ENCODE peak calls at places on chromosomes 1 and 21, in five cellular contexts. F is transverse colon, V is HCT116, Z is H1, X is stomach. W is an unnamed sample.

GRCh38 chr21:18153063-18153462 is 91.6 kb upstream of the CHODL start:
- DNase-seq in F (no peak), V (no peak), X (no peak), Z (no peak), W (no peak)

GRCh38 chr1:151934048-151934493 is 24.8 kb upstream of the THEM4 start:
- DNase-seq in Z (no peak), X (peak; percentile 40), V (no peak), F (peak; percentile 47), W (no peak)

GRCh38 chr21:22575165-22575584 is 1577.0 kb downstream of the NCAM2 start:
- DNase-seq in Z (peak; percentile 36), F (no peak), V (no peak), X (no peak), W (no peak)

GRCh38 chr1:66443793-66444192 is 90.2 kb upstream of the SGIP1 start:
- DNase-seq in X (no peak), Z (no peak), F (no peak), V (no peak), W (no peak)

GRCh38 chr1:9822490-9822889 is 1.3 kb downstream of the CLSTN1 start:
- DNase-seq in F (no peak), X (no peak), V (no peak), Z (no peak), W (no peak)

GRCh38 chr1:212987702-212988322 is 27.9 kb downstream of the ANGEL2 start:
- DNase-seq in Z (no peak), V (no peak), X (no peak), F (no peak), W (no peak)

GRCh38 chr1:67793562-67793961 is 39.7 kb downstream of the GNG12 start:
- DNase-seq in X (no peak), Z (no peak), F (no peak), V (no peak), W (no peak)

GRCh38 chr1:67612690-67613322 is 72.2 kb upstream of the GADD45A start:
- DNase-seq in V (no peak), Z (no peak), F (no peak), X (no peak), W (no peak)

GRCh38 chr1:247456914-247457638 is 828 bp downstream of the OR2B11 start:
- DNase-seq in Z (no peak), F (no peak), X (no peak), V (no peak), W (no peak)

GRCh38 chr1:29453502-29454240 is 217.3 kb downstream of the PTPRU start:
- DNase-seq in F (no peak), X (no peak), V (peak; percentile 70), Z (peak; percentile 43), W (peak; percentile 31)

GRCh38 chr1:9009438-9010366 is 16.5 kb downstream of the SLC2A7 start:
- DNase-seq in X (peak; percentile 29), Z (peak; percentile 78), F (peak; percentile 47), V (no peak), W (no peak)

GRCh38 chr1:116817582-116818064 is 63.4 kb downstream of the CD2 start:
- DNase-seq in V (peak; percentile 75), F (peak; percentile 47), Z (peak; percentile 41), X (peak; percentile 32), W (no peak)

GRCh38 chr1:38013027-38013588 is 574 bp downstream of the UTP11 start:
- DNase-seq in F (no peak), X (no peak), Z (no peak), V (no peak), W (no peak)

GRCh38 chr1:201937624-201938212 is 8.6 kb downstream of the LMOD1 start:
- DNase-seq in F (no peak), V (no peak), Z (no peak), X (no peak), W (no peak)

GRCh38 chr1:1842360-1843146 is 48.3 kb downstream of the GNB1 start:
- DNase-seq in V (no peak), F (peak; percentile 47), Z (no peak), X (peak; percentile 31), W (no peak)

GRCh38 chr1:43711524-43712386 is 4.4 kb downstream of the ST3GAL3 start:
- DNase-seq in F (no peak), X (no peak), V (no peak), Z (no peak), W (no peak)

GRCh38 chr1:152024228-152024627 is 12.6 kb downstream of the S100A11 start:
- DNase-seq in Z (no peak), V (no peak), F (no peak), X (no peak), W (no peak)

GRCh38 chr1:169527461-169528213 is 41.9 kb upstream of the SLC19A2 start:
- DNase-seq in V (no peak), X (no peak), Z (no peak), F (no peak), W (no peak)

GRCh38 chr1:40739455-40740008 is 44.1 kb upstream of the KCNQ4 start:
- DNase-seq in V (no peak), X (no peak), F (no peak), Z (no peak), W (no peak)

DNA sequence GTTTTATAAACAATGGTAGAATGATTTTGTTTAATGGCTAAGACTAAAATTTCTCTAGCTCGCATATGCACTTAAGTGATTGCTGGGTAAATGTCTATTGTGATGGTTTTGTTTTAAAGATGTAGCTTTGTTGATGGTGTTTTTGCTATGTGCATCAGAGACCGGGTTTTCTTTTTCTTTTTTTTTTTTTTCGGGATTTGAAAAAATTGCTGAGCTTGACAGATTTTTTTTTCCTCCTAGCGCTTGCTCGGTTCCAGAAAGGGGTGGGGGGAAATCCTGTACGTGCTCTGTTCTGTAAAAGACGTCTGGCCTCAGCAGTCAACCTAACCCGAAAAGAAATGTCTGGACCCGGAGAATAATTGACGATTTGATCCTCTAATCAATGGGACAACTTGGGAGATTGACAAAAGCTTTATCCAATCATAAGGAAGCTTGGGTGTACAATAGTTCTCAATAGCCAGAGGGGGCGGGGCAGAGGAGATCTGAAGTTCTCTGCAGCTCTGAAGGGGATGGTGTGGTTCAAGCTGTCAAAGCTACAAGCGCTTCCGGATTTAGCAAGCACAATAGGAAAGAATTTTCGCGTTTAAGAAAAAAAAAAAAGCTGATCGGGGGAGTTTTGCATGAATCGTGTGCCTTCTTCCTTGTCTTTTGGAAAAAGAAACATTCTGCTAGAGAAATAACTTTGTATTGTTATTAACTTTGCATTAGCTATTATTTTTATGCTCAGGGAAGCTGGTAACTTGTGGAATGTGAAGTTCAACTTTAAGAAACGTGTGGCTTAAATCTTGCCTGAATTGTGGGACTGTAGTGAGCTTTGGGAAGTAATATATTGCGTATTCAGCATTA is 4.5 kb upstream of the NFIA start:
- DNase-seq in F (peak; percentile 95), V (peak; percentile 100), X (peak; percentile 92), Z (no peak), W (peak; percentile 87)
- TF ChIP-seq POLR2A in F (peak; percentile 60), V (no peak), X (no peak), Z (no peak), W (no peak)

GRCh38 chr1:32766328-32766972 is 50.7 kb downstream of the YARS1 start:
- DNase-seq in Z (no peak), F (no peak), X (no peak), V (no peak), W (no peak)

GRCh38 chr1:32767156-32767555 is 50.0 kb downstream of the YARS1 start:
- DNase-seq in Z (no peak), X (no peak), F (no peak), V (no peak), W (no peak)

GRCh38 chr1:32764826-32765545 is 52.2 kb downstream of the YARS1 start:
- DNase-seq in V (no peak), X (no peak), F (no peak), Z (no peak), W (no peak)

GRCh38 chr1:32767641-32768040 is 49.5 kb downstream of the YARS1 start:
- DNase-seq in F (no peak), X (no peak), V (no peak), Z (no peak), W (no peak)

DNA sequence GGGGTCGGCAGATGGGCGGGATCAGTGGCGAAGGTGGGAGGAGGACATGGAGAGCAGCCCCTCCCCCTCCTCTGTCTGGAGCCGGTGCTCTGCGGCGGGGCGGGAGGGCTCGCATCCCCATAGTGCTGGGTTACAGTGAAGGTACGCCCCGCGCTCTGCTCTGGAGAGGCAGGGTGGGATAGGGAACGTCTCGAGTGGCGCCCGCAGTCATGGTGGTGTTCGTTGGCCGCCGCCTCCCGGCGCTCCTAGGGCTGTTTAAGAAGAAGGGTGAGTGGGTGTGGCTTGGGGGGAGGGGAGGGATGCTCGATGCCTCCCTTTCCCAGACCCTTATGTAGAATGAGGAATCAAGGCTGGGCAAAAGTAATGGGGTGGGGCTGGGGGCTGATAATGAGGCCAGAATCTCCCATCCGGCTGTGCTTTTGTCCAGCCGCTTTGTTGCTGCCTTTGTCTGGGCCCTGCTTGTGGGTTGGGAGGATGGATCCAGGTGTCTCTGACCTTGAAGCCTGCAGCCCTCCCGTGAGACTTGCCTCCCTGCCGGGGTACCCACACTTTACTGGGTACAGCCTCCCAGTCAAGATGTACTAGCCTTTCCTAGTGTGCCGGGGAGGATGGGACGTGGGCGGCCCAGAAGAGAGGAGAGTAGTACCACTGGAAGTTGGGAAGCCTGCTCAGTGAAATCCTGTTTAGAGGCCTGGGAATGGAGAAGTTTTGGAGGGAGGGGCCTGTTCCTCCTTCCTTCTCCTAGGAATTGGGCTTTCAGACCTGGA is 51.4 kb downstream of the YARS1 start:
- DNase-seq in F (no peak), Z (no peak), X (no peak), V (no peak), W (no peak)
- H3K4me3 ChIP-seq in F (no peak overlapping the region), Z (peak overlapping the region; percentile 65), X (peak overlapping the region; percentile 16), V (no peak overlapping the region), W (no peak overlapping the region)

GRCh38 chr1:54546651-54547348 is 1.2 kb upstream of the ACOT11 start:
- DNase-seq in X (no peak), F (no peak), V (no peak), Z (no peak), W (no peak)

GRCh38 chr1:54549181-54549924 is 1.3 kb downstream of the ACOT11 start:
- DNase-seq in F (no peak), V (no peak), Z (no peak), X (no peak), W (no peak)

GRCh38 chr1:54545916-54546635 is 2.0 kb upstream of the ACOT11 start:
- DNase-seq in F (no peak), Z (no peak), V (no peak), X (no peak), W (no peak)

GRCh38 chr1:54548389-54549044 is 489 bp downstream of the ACOT11 start:
- DNase-seq in Z (no peak), F (no peak), X (peak; percentile 47), V (no peak), W (no peak)

GRCh38 chr1:54547601-54548388 is at the start of gene ACOT11:
- DNase-seq in Z (no peak), V (no peak), F (peak; percentile 70), X (peak; percentile 77), W (peak; percentile 71)
- TF ChIP-seq POLR2AphosphoS5 in Z (no peak), V (no peak), F (peak; percentile 92), X (peak; percentile 70), W (no peak)

DNA sequence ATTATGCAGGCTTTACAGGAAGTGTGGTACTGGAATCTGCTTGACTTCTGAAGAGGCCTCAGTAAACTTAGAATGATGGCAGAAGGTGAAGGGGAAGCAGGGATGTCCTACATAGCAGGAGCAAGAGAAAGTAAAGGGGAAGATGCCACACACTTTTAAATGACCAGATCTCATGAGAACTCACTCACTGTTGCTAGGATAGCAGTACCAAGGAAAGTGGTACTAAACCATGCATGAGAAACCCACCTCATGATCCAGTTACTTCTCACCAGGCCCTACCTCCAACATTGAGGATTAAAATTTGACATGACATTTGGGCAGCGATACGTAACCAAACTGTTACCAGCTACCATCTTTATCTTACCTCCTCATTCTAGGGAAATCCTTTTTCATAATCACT is 9.6 kb downstream of the DHX9 start:
- DNase-seq in F (no peak), X (no peak), V (no peak), Z (no peak), W (no peak)
- TF ChIP-seq POLR2A in F (no peak), X (no peak), V (no peak), Z (no peak), W (no peak)